ENCODE peak calls at places on chromosomes 11 and 22, in five cellular contexts. One of them, this sample, is unnamed.

GRCh38 chr11:1667906-1668305 is 29.1 kb upstream of the KRTAP5-6 start:
- DNase-seq in upper lobe of right lung: no peak
- DNase-seq in fibroblast of lung: no peak
- DNase-seq in fibroblast of pulmonary artery: no peak
- DNase-seq in cardiac muscle cell: peak
- DNase-seq in this sample: no peak

GRCh38 chr11:47186076-47186936 is at the start of gene PACSIN3:
- DNase-seq in upper lobe of right lung: peak
- DNase-seq in fibroblast of lung: peak
- DNase-seq in fibroblast of pulmonary artery: peak
- DNase-seq in cardiac muscle cell: peak
- DNase-seq in this sample: no peak

GRCh38 chr11:13837286-13837685 is 125.2 kb upstream of the SPON1 start:
- DNase-seq in upper lobe of right lung: no peak
- DNase-seq in fibroblast of lung: peak
- DNase-seq in fibroblast of pulmonary artery: no peak
- DNase-seq in cardiac muscle cell: no peak
- DNase-seq in this sample: no peak

GRCh38 chr22:26447594-26448329 is 18.7 kb downstream of the ASPHD2 start:
- DNase-seq in upper lobe of right lung: no peak
- DNase-seq in fibroblast of lung: no peak
- DNase-seq in fibroblast of pulmonary artery: no peak
- DNase-seq in cardiac muscle cell: no peak
- DNase-seq in this sample: no peak

GRCh38 chr11:110903830-110904229 is 191.6 kb upstream of the ARHGAP20 start:
- DNase-seq in upper lobe of right lung: no peak
- DNase-seq in fibroblast of lung: peak
- DNase-seq in fibroblast of pulmonary artery: no peak
- DNase-seq in cardiac muscle cell: peak
- DNase-seq in this sample: no peak

GRCh38 chr22:44202261-44202789 is 21.6 kb downstream of the PARVG start:
- DNase-seq in upper lobe of right lung: no peak
- DNase-seq in fibroblast of lung: peak
- DNase-seq in fibroblast of pulmonary artery: peak
- DNase-seq in cardiac muscle cell: peak
- DNase-seq in this sample: no peak

GRCh38 chr11:35138606-35138948 is 394 bp upstream of the CD44 start:
- DNase-seq in upper lobe of right lung: no peak
- DNase-seq in fibroblast of lung: peak
- DNase-seq in fibroblast of pulmonary artery: no peak
- DNase-seq in cardiac muscle cell: no peak
- DNase-seq in this sample: no peak

GRCh38 chr22:27518583-27519437 is 282.7 kb downstream of the MN1 start:
- DNase-seq in upper lobe of right lung: no peak
- DNase-seq in fibroblast of lung: peak
- DNase-seq in fibroblast of pulmonary artery: peak
- DNase-seq in cardiac muscle cell: peak
- DNase-seq in this sample: no peak

GRCh38 chr11:1792461-1792860 is 28.7 kb upstream of the CTSD start:
- DNase-seq in upper lobe of right lung: no peak
- DNase-seq in fibroblast of lung: no peak
- DNase-seq in fibroblast of pulmonary artery: no peak
- DNase-seq in cardiac muscle cell: no peak
- DNase-seq in this sample: no peak

GRCh38 chr11:95577716-95578460 is 211.7 kb downstream of the FAM76B start:
- DNase-seq in upper lobe of right lung: no peak
- DNase-seq in fibroblast of lung: peak
- DNase-seq in fibroblast of pulmonary artery: peak
- DNase-seq in cardiac muscle cell: peak
- DNase-seq in this sample: no peak

GRCh38 chr11:72409458-72409857 is 24.9 kb downstream of the CLPB start:
- DNase-seq in upper lobe of right lung: no peak
- DNase-seq in fibroblast of lung: no peak
- DNase-seq in fibroblast of pulmonary artery: no peak
- DNase-seq in cardiac muscle cell: no peak
- DNase-seq in this sample: no peak

GRCh38 chr11:124482362-124483147 is 37.1 kb upstream of the OR8B8 start:
- DNase-seq in upper lobe of right lung: no peak
- DNase-seq in fibroblast of lung: peak
- DNase-seq in fibroblast of pulmonary artery: peak
- DNase-seq in cardiac muscle cell: peak
- DNase-seq in this sample: no peak

GRCh38 chr11:48129697-48130395 is 86.8 kb upstream of the OR4B1 start:
- DNase-seq in upper lobe of right lung: no peak
- DNase-seq in fibroblast of lung: peak
- DNase-seq in fibroblast of pulmonary artery: no peak
- DNase-seq in cardiac muscle cell: peak
- DNase-seq in this sample: no peak

GRCh38 chr11:14418801-14419417 is 59.9 kb upstream of the RRAS2 start:
- DNase-seq in upper lobe of right lung: no peak
- DNase-seq in fibroblast of lung: no peak
- DNase-seq in fibroblast of pulmonary artery: peak
- DNase-seq in cardiac muscle cell: no peak
- DNase-seq in this sample: no peak

GRCh38 chr11:47004595-47005033 is 68.1 kb downstream of the CSTPP1 start:
- DNase-seq in upper lobe of right lung: no peak
- DNase-seq in fibroblast of lung: peak
- DNase-seq in fibroblast of pulmonary artery: peak
- DNase-seq in cardiac muscle cell: peak
- DNase-seq in this sample: no peak

GRCh38 chr22:27850000-27850465 is 48.5 kb upstream of the MN1 start:
- DNase-seq in upper lobe of right lung: no peak
- DNase-seq in fibroblast of lung: peak
- DNase-seq in fibroblast of pulmonary artery: peak
- DNase-seq in cardiac muscle cell: peak
- DNase-seq in this sample: no peak

GRCh38 chr11:10770626-10771254 is 19.7 kb downstream of the CTR9 start:
- DNase-seq in upper lobe of right lung: no peak
- DNase-seq in fibroblast of lung: peak
- DNase-seq in fibroblast of pulmonary artery: peak
- DNase-seq in cardiac muscle cell: peak
- DNase-seq in this sample: no peak

GRCh38 chr22:27771637-27772369 is 29.8 kb downstream of the MN1 start:
- DNase-seq in upper lobe of right lung: no peak
- DNase-seq in fibroblast of lung: no peak
- DNase-seq in fibroblast of pulmonary artery: no peak
- DNase-seq in cardiac muscle cell: no peak
- DNase-seq in this sample: no peak

GRCh38 chr11:100739636-100740035 is 52.5 kb downstream of the ARHGAP42 start:
- DNase-seq in upper lobe of right lung: no peak
- DNase-seq in fibroblast of lung: peak
- DNase-seq in fibroblast of pulmonary artery: peak
- DNase-seq in cardiac muscle cell: peak
- DNase-seq in this sample: no peak

GRCh38 chr22:46076651-46077339 is 73.5 kb upstream of the PPARA start:
- DNase-seq in upper lobe of right lung: peak
- DNase-seq in fibroblast of lung: peak
- DNase-seq in fibroblast of pulmonary artery: peak
- DNase-seq in cardiac muscle cell: peak
- DNase-seq in this sample: no peak

GRCh38 chr22:17313591-17313990 is 55.7 kb upstream of the CECR2 start:
- DNase-seq in upper lobe of right lung: no peak
- DNase-seq in fibroblast of lung: no peak
- DNase-seq in fibroblast of pulmonary artery: no peak
- DNase-seq in cardiac muscle cell: no peak
- DNase-seq in this sample: no peak

GRCh38 chr11:3108183-3108721 is 51.0 kb upstream of the CARS1 start:
- DNase-seq in upper lobe of right lung: peak
- DNase-seq in fibroblast of lung: no peak
- DNase-seq in fibroblast of pulmonary artery: no peak
- DNase-seq in cardiac muscle cell: no peak
- DNase-seq in this sample: peak

GRCh38 chr22:20644071-20644642 is 129.8 kb upstream of the SERPIND1 start:
- DNase-seq in upper lobe of right lung: no peak
- DNase-seq in fibroblast of lung: no peak
- DNase-seq in fibroblast of pulmonary artery: no peak
- DNase-seq in cardiac muscle cell: no peak
- DNase-seq in this sample: peak

GRCh38 chr22:40451230-40451629 is 80.8 kb downstream of the SGSM3 start:
- DNase-seq in upper lobe of right lung: no peak
- DNase-seq in fibroblast of lung: no peak
- DNase-seq in fibroblast of pulmonary artery: no peak
- DNase-seq in cardiac muscle cell: no peak
- DNase-seq in this sample: no peak

DNA sequence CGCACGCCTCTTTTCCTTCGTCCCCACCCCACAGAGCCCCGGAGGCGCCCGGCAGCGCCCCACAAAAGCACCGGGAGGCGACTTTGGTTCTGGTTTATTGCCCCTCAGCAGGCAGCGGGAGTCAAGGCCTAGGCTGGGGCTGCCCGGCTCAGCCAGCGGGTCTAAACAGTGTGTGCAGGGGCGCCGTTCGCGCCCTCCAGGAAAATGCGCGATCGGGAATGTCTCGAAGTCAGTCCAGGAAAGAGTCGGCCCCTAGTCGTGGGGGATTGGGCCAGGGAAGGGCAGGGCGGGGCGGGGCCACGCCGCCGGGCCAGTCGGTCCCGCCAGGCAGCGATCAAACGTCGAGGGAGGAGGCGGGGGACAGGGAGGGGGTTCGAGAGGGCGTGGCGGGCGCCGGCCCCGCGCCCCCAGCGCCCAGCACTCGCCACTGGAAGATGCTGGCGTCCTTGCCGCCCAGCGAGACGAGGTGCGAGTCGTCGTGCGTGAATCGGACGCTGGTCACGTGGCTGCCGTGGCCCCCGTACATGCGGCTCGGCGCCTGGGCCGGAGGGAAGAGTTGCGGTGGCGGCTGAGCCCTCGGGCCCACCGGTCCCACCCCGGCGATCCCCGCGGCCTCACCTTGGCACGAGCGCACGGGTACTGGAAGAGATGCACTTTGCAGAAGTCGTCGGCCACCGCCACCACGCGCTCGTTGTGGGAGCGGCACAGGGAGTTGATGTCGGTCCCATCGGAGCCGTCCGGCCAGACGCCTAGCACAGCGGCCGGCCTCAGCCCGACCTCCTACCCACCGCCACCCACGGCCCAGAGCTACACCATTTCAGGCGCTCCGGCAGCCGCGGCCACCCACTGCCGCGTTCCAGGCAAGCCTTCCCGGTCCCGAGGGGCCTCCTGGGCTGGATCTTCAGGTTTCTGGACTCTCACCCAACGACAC is 741 bp upstream of the MTA2 start:
- DNase-seq in upper lobe of right lung: peak
- DNase-seq in fibroblast of lung: peak
- DNase-seq in fibroblast of pulmonary artery: peak
- DNase-seq in cardiac muscle cell: peak
- DNase-seq in this sample: no peak
- TF ChIP-seq CTCF in upper lobe of right lung: no peak
- TF ChIP-seq CTCF in fibroblast of lung: no peak
- TF ChIP-seq CTCF in fibroblast of pulmonary artery: no peak
- TF ChIP-seq CTCF in cardiac muscle cell: no peak
- TF ChIP-seq CTCF in this sample: no peak

GRCh38 chr11:17599460-17599925 is 52.4 kb downstream of the OTOG start:
- DNase-seq in upper lobe of right lung: peak
- DNase-seq in fibroblast of lung: no peak
- DNase-seq in fibroblast of pulmonary artery: no peak
- DNase-seq in cardiac muscle cell: no peak
- DNase-seq in this sample: no peak

GRCh38 chr11:17597770-17598169 is 50.7 kb downstream of the OTOG start:
- DNase-seq in upper lobe of right lung: no peak
- DNase-seq in fibroblast of lung: no peak
- DNase-seq in fibroblast of pulmonary artery: no peak
- DNase-seq in cardiac muscle cell: no peak
- DNase-seq in this sample: no peak

GRCh38 chr11:17600316-17601205 is 53.5 kb downstream of the OTOG start:
- DNase-seq in upper lobe of right lung: no peak
- DNase-seq in fibroblast of lung: no peak
- DNase-seq in fibroblast of pulmonary artery: no peak
- DNase-seq in cardiac muscle cell: no peak
- DNase-seq in this sample: no peak

GRCh38 chr11:17596711-17597110 is 49.7 kb downstream of the OTOG start:
- DNase-seq in upper lobe of right lung: peak
- DNase-seq in fibroblast of lung: no peak
- DNase-seq in fibroblast of pulmonary artery: no peak
- DNase-seq in cardiac muscle cell: no peak
- DNase-seq in this sample: no peak

GRCh38 chr11:17598700-17599459 is 51.8 kb downstream of the OTOG start:
- DNase-seq in upper lobe of right lung: peak
- DNase-seq in fibroblast of lung: peak
- DNase-seq in fibroblast of pulmonary artery: peak
- DNase-seq in cardiac muscle cell: peak
- DNase-seq in this sample: peak
- TF ChIP-seq CTCF in upper lobe of right lung: peak
- TF ChIP-seq CTCF in fibroblast of lung: peak
- TF ChIP-seq CTCF in fibroblast of pulmonary artery: peak
- TF ChIP-seq CTCF in cardiac muscle cell: peak
- TF ChIP-seq CTCF in this sample: peak

GRCh38 chr22:22143448-22143847 is 101.1 kb upstream of the VPREB1 start:
- DNase-seq in upper lobe of right lung: no peak
- DNase-seq in fibroblast of lung: no peak
- DNase-seq in fibroblast of pulmonary artery: no peak
- DNase-seq in cardiac muscle cell: no peak
- DNase-seq in this sample: no peak

GRCh38 chr22:22141031-22141430 is 103.6 kb upstream of the VPREB1 start:
- DNase-seq in upper lobe of right lung: no peak
- DNase-seq in fibroblast of lung: no peak
- DNase-seq in fibroblast of pulmonary artery: no peak
- DNase-seq in cardiac muscle cell: no peak
- DNase-seq in this sample: no peak

GRCh38 chr22:22148905-22149304 is 95.7 kb upstream of the VPREB1 start:
- DNase-seq in upper lobe of right lung: no peak
- DNase-seq in fibroblast of lung: no peak
- DNase-seq in fibroblast of pulmonary artery: no peak
- DNase-seq in cardiac muscle cell: no peak
- DNase-seq in this sample: no peak

GRCh38 chr22:22141771-22142591 is 102.6 kb upstream of the VPREB1 start:
- DNase-seq in upper lobe of right lung: no peak
- DNase-seq in fibroblast of lung: no peak
- DNase-seq in fibroblast of pulmonary artery: no peak
- DNase-seq in cardiac muscle cell: no peak
- DNase-seq in this sample: no peak

GRCh38 chr22:22144858-22145257 is 99.7 kb upstream of the VPREB1 start:
- DNase-seq in upper lobe of right lung: no peak
- DNase-seq in fibroblast of lung: no peak
- DNase-seq in fibroblast of pulmonary artery: no peak
- DNase-seq in cardiac muscle cell: no peak
- DNase-seq in this sample: no peak
- TF ChIP-seq CTCF in upper lobe of right lung: no peak
- TF ChIP-seq CTCF in fibroblast of lung: peak
- TF ChIP-seq CTCF in fibroblast of pulmonary artery: peak
- TF ChIP-seq CTCF in cardiac muscle cell: no peak
- TF ChIP-seq CTCF in this sample: no peak

GRCh38 chr11:132310390-132311375 is 940.3 kb downstream of the NTM start:
- DNase-seq in upper lobe of right lung: no peak
- DNase-seq in fibroblast of lung: peak
- DNase-seq in fibroblast of pulmonary artery: no peak
- DNase-seq in cardiac muscle cell: no peak
- DNase-seq in this sample: no peak

GRCh38 chr11:132312161-132312560 is 941.7 kb downstream of the NTM start:
- DNase-seq in upper lobe of right lung: no peak
- DNase-seq in fibroblast of lung: peak
- DNase-seq in fibroblast of pulmonary artery: peak
- DNase-seq in cardiac muscle cell: peak
- DNase-seq in this sample: no peak

GRCh38 chr11:132307309-132308020 is 937.0 kb downstream of the NTM start:
- DNase-seq in upper lobe of right lung: no peak
- DNase-seq in fibroblast of lung: no peak
- DNase-seq in fibroblast of pulmonary artery: no peak
- DNase-seq in cardiac muscle cell: no peak
- DNase-seq in this sample: no peak

GRCh38 chr11:132311703-132312102 is 941.3 kb downstream of the NTM start:
- DNase-seq in upper lobe of right lung: no peak
- DNase-seq in fibroblast of lung: no peak
- DNase-seq in fibroblast of pulmonary artery: no peak
- DNase-seq in cardiac muscle cell: no peak
- DNase-seq in this sample: no peak

GRCh38 chr11:132312616-132313210 is 942.3 kb downstream of the NTM start:
- DNase-seq in upper lobe of right lung: no peak
- DNase-seq in fibroblast of lung: peak
- DNase-seq in fibroblast of pulmonary artery: peak
- DNase-seq in cardiac muscle cell: peak
- DNase-seq in this sample: no peak
- TF ChIP-seq CTCF in upper lobe of right lung: peak
- TF ChIP-seq CTCF in fibroblast of lung: peak
- TF ChIP-seq CTCF in fibroblast of pulmonary artery: peak
- TF ChIP-seq CTCF in cardiac muscle cell: peak
- TF ChIP-seq CTCF in this sample: no peak

This sample was measured in natural killer cell.